ENCODE peak calls at places on chromosomes 1 and 21, in seven cellular contexts. U is mucosa of descending colon; S is iPS DF 6.9; I is HCT116; A is CD4-positive, alpha-beta memory T cell; W is thoracic aorta; Z is esophagus squamous epithelium. O is an unnamed sample.

GRCh38 chr1:185595835-185596667 is 138.1 kb upstream of the HMCN1 start:
- DNase-seq in U (peak; percentile 88), S (peak; percentile 22), I (peak; percentile 51), A (peak; percentile 62), Z (no peak), W (no peak), O (no peak)

GRCh38 chr1:42420145-42420544 is 35.7 kb downstream of the ZMYND12 start:
- DNase-seq in W (no peak), S (no peak), A (no peak), I (no peak), U (no peak), Z (no peak), O (no peak)

GRCh38 chr1:115227683-115228082 is 110.4 kb downstream of the NGF start:
- DNase-seq in A (no peak), Z (no peak), S (no peak), W (no peak), I (no peak), U (no peak), O (no peak)

GRCh38 chr1:112956503-112957132 is 622 bp upstream of the SLC16A1 start:
- DNase-seq in A (peak; percentile 50), S (peak; percentile 18), W (no peak), I (no peak), U (peak; percentile 47), Z (no peak), O (peak; percentile 67)

GRCh38 chr1:181918893-181919728 is 142.4 kb downstream of the ZNF648 start:
- DNase-seq in A (no peak), S (no peak), I (no peak), U (no peak), Z (no peak), W (no peak), O (no peak)

GRCh38 chr1:234214911-234215892 is 158.1 kb upstream of the COA6 start:
- DNase-seq in A (no peak), S (no peak), U (peak; percentile 16), I (no peak), Z (no peak), W (no peak), O (peak; percentile 50)

GRCh38 chr1:3743826-3744225 is 8.4 kb upstream of the CCDC27 start:
- DNase-seq in I (no peak), W (no peak), U (no peak), Z (no peak), S (no peak), A (no peak), O (no peak)

GRCh38 chr1:231663211-231663792 is 36.7 kb downstream of the DISC1 start:
- DNase-seq in U (no peak), I (no peak), A (no peak), W (no peak), S (no peak), Z (no peak), O (no peak)

GRCh38 chr1:188402986-188403385 is 1574.2 kb downstream of the PLA2G4A start:
- DNase-seq in U (no peak), Z (no peak), W (no peak), S (no peak), A (no peak), I (no peak), O (no peak)

GRCh38 chr1:215631040-215631439 is 63.9 kb downstream of the KCTD3 start:
- DNase-seq in I (no peak), U (no peak), Z (no peak), W (no peak), S (no peak), A (no peak), O (no peak)

GRCh38 chr1:243268284-243268653 is 12.4 kb downstream of the SDCCAG8 start:
- DNase-seq in W (no peak), A (no peak), U (no peak), Z (no peak), S (no peak), I (peak; percentile 84), O (no peak)

GRCh38 chr1:59484090-59484489 is 187.2 kb downstream of the FGGY start:
- DNase-seq in A (no peak), S (no peak), Z (no peak), U (no peak), I (peak; percentile 41), W (no peak), O (no peak)

GRCh38 chr1:42756956-42757891 is 9.6 kb downstream of the P3H1 start:
- DNase-seq in U (peak; percentile 29), S (no peak), W (no peak), A (peak; percentile 26), I (peak; percentile 55), Z (no peak), O (no peak)

GRCh38 chr21:35811115-35811806 is 249.1 kb downstream of the SETD4 start:
- DNase-seq in I (no peak), U (peak; percentile 25), Z (no peak), W (no peak), S (peak; percentile 9), A (no peak), O (no peak)

GRCh38 chr1:235734335-235734734 is 84.8 kb upstream of the GNG4 start:
- DNase-seq in I (peak; percentile 43), U (no peak), W (no peak), S (no peak), A (peak; percentile 52), Z (no peak), O (no peak)

GRCh38 chr1:230382060-230382491 is 44.1 kb downstream of the PGBD5 start:
- DNase-seq in Z (no peak), S (peak; percentile 37), A (no peak), I (no peak), U (no peak), W (no peak), O (no peak)

GRCh38 chr1:62377043-62377562 is 57.9 kb upstream of the KANK4 start:
- DNase-seq in I (no peak), A (no peak), S (no peak), Z (no peak), U (no peak), W (no peak), O (no peak)

GRCh38 chr1:210328032-210328745 is 513 bp upstream of the HHAT start:
- DNase-seq in U (peak; percentile 34), A (no peak), S (no peak), Z (no peak), W (no peak), I (no peak), O (no peak)

GRCh38 chr21:33339135-33339534 is 14.4 kb downstream of the IFNAR1 start:
- DNase-seq in A (no peak), W (no peak), Z (no peak), U (no peak), S (no peak), I (no peak), O (no peak)

GRCh38 chr1:13863701-13864100 is 163.7 kb downstream of the PRDM2 start:
- DNase-seq in U (no peak), Z (no peak), I (no peak), W (no peak), A (no peak), S (no peak), O (no peak)

GRCh38 chr21:46562964-46563607 is 41.8 kb downstream of the S100B start:
- DNase-seq in U (no peak), I (no peak), S (no peak), A (no peak), W (no peak), Z (no peak), O (no peak)

GRCh38 chr21:33824156-33824941 is 91.3 kb downstream of the ATP5PO start:
- DNase-seq in U (no peak), I (no peak), W (no peak), S (no peak), A (no peak), Z (no peak), O (no peak)

GRCh38 chr1:185499986-185500626 is 183.1 kb upstream of the IVNS1ABP start:
- DNase-seq in U (no peak), Z (no peak), I (no peak), A (no peak), W (no peak), S (no peak), O (no peak)

DNA sequence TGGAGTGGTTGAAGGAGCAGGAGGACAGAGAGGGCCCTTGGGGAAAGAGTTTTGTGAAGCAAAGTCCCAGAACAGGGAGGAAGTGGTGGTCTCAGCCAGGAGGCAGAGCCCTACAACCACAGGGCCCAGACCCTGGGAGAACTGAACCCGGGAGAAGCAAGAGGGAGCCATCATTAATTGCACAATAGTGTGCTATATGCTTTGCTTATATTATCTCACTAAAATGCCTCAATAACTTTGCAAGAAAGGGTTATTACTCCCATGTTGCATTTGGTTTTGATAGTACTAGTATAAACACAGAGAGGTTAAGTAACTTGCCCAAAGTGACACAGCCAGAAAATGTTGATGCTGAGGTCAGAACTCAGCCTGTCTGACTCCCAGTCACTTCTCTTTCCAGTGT is 124.3 kb downstream of the FOXD2 start:
- DNase-seq in U (no peak), W (no peak), A (no peak), S (no peak), Z (no peak), I (no peak), O (no peak)
- H3K4me1 ChIP-seq in U (peaks cover 11% of the 10 kb centered on the region), W (peaks cover 48% of the 10 kb centered on the region), A (no peaks in the 10 kb centered on the region), S (peaks cover 5% of the 10 kb centered on the region), Z (no peaks in the 10 kb centered on the region), I (peaks cover 35% of the 10 kb centered on the region), O (no peaks in the 10 kb centered on the region)

DNA sequence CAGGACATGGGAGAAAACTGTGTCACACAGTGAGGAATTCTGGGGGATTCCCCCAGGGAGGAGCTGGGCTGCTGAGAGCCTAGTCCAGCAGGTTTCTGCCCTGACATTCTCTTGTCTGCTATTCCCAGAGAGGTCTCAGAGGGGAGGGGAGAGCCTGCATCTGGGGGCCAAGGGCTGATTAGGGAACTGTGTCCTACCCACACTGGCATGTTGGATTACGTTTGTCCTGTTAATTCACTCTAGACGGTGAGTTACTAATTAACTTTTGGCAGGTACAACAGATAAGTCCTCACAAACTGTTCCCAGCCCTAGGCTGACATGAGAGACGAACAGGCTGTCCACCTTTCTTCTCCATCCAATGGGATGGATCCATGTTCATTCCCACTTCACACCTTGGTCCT is 2.6 kb upstream of the SH3BGRL3 start:
- DNase-seq in W (no peak), A (no peak), Z (no peak), I (no peak), S (no peak), U (peak; percentile 60), O (no peak)
- H3K4me1 ChIP-seq in W (peaks cover 62% of the 10 kb centered on the region), A (peaks cover 64% of the 10 kb centered on the region), Z (peaks cover 55% of the 10 kb centered on the region), I (peaks cover 77% of the 10 kb centered on the region), S (peaks cover 7% of the 10 kb centered on the region), U (peaks cover 60% of the 10 kb centered on the region), O (no peaks in the 10 kb centered on the region)

DNA sequence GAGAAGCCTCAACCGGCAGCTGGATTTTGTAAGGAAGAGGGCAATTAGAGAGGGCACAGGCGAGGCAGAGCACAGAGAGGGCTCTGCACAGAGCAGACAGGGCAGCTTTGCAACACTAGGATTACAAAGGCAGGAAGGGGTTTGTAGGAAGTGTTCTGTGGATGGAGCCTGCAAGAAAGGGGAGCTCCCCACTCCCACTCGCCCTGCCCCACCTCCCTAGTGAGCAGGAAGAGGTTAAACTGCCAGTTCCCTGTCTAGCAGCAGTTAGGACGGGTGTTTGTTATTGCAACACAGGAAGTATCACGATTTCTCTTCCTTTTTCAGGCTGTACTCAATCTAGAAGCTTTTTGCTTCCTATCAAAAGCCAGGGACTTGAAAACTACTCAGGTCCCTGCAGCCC is 63.3 kb upstream of the LRRC8D start:
- DNase-seq in U (no peak), Z (no peak), S (no peak), W (no peak), I (no peak), A (peak; percentile 45), O (no peak)
- H3K4me1 ChIP-seq in U (no peaks in the 10 kb centered on the region), Z (peaks cover 4% of the 10 kb centered on the region), S (no peaks in the 10 kb centered on the region), W (peaks cover 14% of the 10 kb centered on the region), I (no peaks in the 10 kb centered on the region), A (peaks cover 92% of the 10 kb centered on the region), O (peaks cover 43% of the 10 kb centered on the region)

DNA sequence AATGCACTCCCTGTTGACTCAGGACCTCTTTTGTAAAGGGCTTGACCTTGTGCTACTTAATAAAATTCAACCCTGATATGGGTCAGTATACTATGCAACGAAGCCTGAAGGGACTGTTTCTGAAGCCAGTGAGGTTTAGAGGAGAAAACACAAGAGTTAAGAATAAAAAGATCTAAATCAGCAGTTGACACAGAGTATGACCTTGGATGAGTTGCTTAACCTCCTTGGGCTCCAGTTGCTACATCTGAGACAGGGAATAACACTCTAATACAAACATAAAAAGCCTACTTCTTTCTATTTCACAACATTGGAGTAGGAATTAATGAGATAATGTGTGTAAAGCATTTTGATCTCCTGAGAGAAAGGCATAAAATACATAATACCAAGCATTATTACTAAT is 882.4 kb upstream of the ADGRL2 start:
- DNase-seq in I (no peak), S (no peak), Z (no peak), U (no peak), A (no peak), W (no peak), O (no peak)
- H3K4me1 ChIP-seq in I (no peaks in the 10 kb centered on the region), S (no peaks in the 10 kb centered on the region), Z (no peaks in the 10 kb centered on the region), U (no peaks in the 10 kb centered on the region), A (no peaks in the 10 kb centered on the region), W (no peaks in the 10 kb centered on the region), O (no peaks in the 10 kb centered on the region)

O was measured in right atrium auricular region.